ENCODE peak calls at places on chromosomes 3 and 15, in six cellular contexts. I is A549, J is GM12878, T is HepG2, L is K562, X is endothelial cell of umbilical vein. M is an unnamed sample.

GRCh38 chr15:57158589-57158988 is 217.7 kb upstream of the CGNL1 start:
- DNase-seq in I (no peak), J (no peak), L (no peak), T (no peak), X (peak), M (no peak)

GRCh38 chr3:59654120-59654952 is 604.5 kb upstream of the CFAP20DC start:
- DNase-seq in L (no peak), X (no peak), J (no peak), T (no peak), I (no peak), M (no peak)

GRCh38 chr3:174122411-174122810 is 724.9 kb downstream of the NLGN1 start:
- DNase-seq in T (no peak), L (no peak), J (no peak), I (no peak), X (no peak), M (no peak)

GRCh38 chr3:124126446-124127017 is 134.6 kb upstream of the ROPN1 start:
- DNase-seq in X (no peak), I (no peak), J (no peak), T (no peak), L (no peak), M (no peak)

GRCh38 chr3:193240436-193240849 is 579 bp upstream of the PLAAT1 start:
- DNase-seq in J (no peak), T (no peak), I (no peak), L (no peak), X (no peak), M (no peak)

GRCh38 chr3:158532099-158532734 is 38.8 kb upstream of the MLF1 start:
- DNase-seq in J (no peak), L (peak), X (peak), T (peak), I (peak), M (peak)

GRCh38 chr15:85865070-85865684 is 70.5 kb upstream of the KLHL25 start:
- DNase-seq in J (no peak), T (peak), I (peak), X (peak), L (peak), M (peak)

GRCh38 chr15:33200444-33200843 is 5.9 kb upstream of the FMN1 start:
- DNase-seq in J (no peak), T (peak), X (no peak), L (no peak), I (no peak), M (no peak)

GRCh38 chr3:45992820-45993219 is 2.8 kb downstream of the FYCO1 start:
- DNase-seq in T (no peak), X (no peak), I (no peak), L (no peak), J (no peak), M (peak)

GRCh38 chr3:30970183-30970582 is 75.7 kb upstream of the GADL1 start:
- DNase-seq in I (no peak), X (peak), J (no peak), T (peak), L (no peak), M (peak)

GRCh38 chr3:185560676-185561075 is 8.3 kb upstream of the LIPH start:
- DNase-seq in J (no peak), T (no peak), I (no peak), L (no peak), X (no peak), M (no peak)

GRCh38 chr3:31361391-31362273 is 171.1 kb upstream of the STT3B start:
- DNase-seq in X (no peak), J (no peak), I (no peak), T (no peak), L (no peak), M (no peak)

GRCh38 chr3:177102526-177102925 is 94.8 kb downstream of the TBL1XR1 start:
- DNase-seq in J (no peak), I (no peak), T (no peak), L (peak), X (no peak), M (no peak)

GRCh38 chr15:73950479-73951043 is 24.3 kb downstream of the LOXL1 start:
- DNase-seq in X (no peak), T (no peak), J (no peak), I (no peak), L (no peak), M (peak)

GRCh38 chr15:75114796-75115195 is 86.9 kb upstream of the C15orf39 start:
- DNase-seq in J (no peak), I (no peak), T (no peak), X (no peak), L (no peak), M (no peak)

GRCh38 chr3:42819351-42819965 is 10.2 kb downstream of the ACKR2 start:
- DNase-seq in I (no peak), L (peak), J (no peak), T (peak), X (no peak), M (no peak)

GRCh38 chr3:145857956-145858355 is 303.0 kb downstream of the PLOD2 start:
- DNase-seq in X (peak), T (peak), I (no peak), J (peak), L (no peak), M (no peak)

GRCh38 chr3:54120657-54121403 is 1.5 kb upstream of the CACNA2D3 start:
- DNase-seq in I (no peak), T (no peak), X (no peak), L (no peak), J (no peak), M (no peak)

GRCh38 chr15:68384451-68385239 is 47.3 kb downstream of the ITGA11 start:
- DNase-seq in I (peak), X (peak), J (no peak), L (no peak), T (no peak), M (no peak)

GRCh38 chr15:93372209-93372910 is 283.3 kb upstream of the RGMA start:
- DNase-seq in T (no peak), I (no peak), J (no peak), X (no peak), L (no peak), M (no peak)

GRCh38 chr15:100777821-100778220 is 101.8 kb upstream of the ALDH1A3 start:
- DNase-seq in T (no peak), L (no peak), J (no peak), I (no peak), X (no peak), M (no peak)

GRCh38 chr3:78974181-78974770 is 793.5 kb downstream of the ROBO1 start:
- DNase-seq in T (no peak), X (peak), J (no peak), I (no peak), L (no peak), M (no peak)

GRCh38 chr3:58532794-58533220 is 4.2 kb downstream of the ACOX2 start:
- DNase-seq in T (peak), J (peak), L (peak), I (peak), X (peak), M (peak)

GRCh38 chr3:14246414-14246813 is 67.8 kb downstream of the LSM3 start:
- DNase-seq in I (no peak), L (no peak), T (peak), J (no peak), X (no peak), M (no peak)

GRCh38 chr3:70615286-70615685 is 302.8 kb upstream of the MDFIC2 start:
- DNase-seq in L (no peak), X (no peak), T (no peak), J (no peak), I (no peak), M (no peak)

GRCh38 chr3:175484666-175485065 is 625.5 kb downstream of the NAALADL2 start:
- DNase-seq in L (no peak), I (no peak), J (no peak), X (no peak), T (no peak), M (no peak)

GRCh38 chr3:23709987-23710386 is 95.8 kb upstream of the UBE2E1 start:
- DNase-seq in L (no peak), J (no peak), T (no peak), X (no peak), I (no peak), M (no peak)

GRCh38 chr15:57403532-57403931 is 27.2 kb downstream of the CGNL1 start:
- DNase-seq in J (no peak), I (no peak), T (no peak), L (no peak), X (no peak), M (no peak)

GRCh38 chr3:150504473-150504872 is 41.8 kb downstream of the SERP1 start:
- DNase-seq in L (no peak), X (peak), J (no peak), I (no peak), T (no peak), M (no peak)

GRCh38 chr3:122268257-122269024 is 56.6 kb upstream of the CSTA start:
- DNase-seq in J (no peak), I (no peak), T (no peak), X (no peak), L (no peak), M (peak)

GRCh38 chr15:64503197-64503596 is 42.8 kb downstream of the ZNF609 start:
- DNase-seq in X (peak), I (no peak), T (no peak), J (no peak), L (no peak), M (peak)
- TF ChIP-seq MAX in X (no peak), I (no peak), T (no peak), J (no peak), L (no peak), M (no peak)

DNA sequence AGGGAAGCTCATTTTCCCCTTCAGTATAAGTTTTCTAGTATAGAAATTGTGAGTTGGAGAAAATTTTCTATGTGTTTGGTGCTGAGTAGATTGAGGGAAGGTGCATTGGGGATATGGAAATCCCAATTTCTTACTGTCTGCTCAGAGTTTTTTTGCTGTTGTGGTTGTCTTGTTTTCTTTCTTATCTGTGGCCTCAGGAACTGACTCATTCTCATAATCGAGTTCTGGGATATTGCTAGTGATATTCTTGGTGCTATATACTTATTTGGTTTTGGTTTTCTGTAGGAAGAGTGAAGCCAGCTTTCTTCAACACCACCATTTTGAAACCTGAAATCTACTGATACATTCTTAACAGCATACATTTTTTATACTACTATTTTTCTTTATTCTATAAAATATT is 869.2 kb downstream of the DIPK2A start:
- DNase-seq in X (peak), T (no peak), I (no peak), L (no peak), J (no peak), M (no peak)
- TF ChIP-seq MYC in X (no peak), T (no peak), I (no peak), L (no peak), J (no peak), M (no peak)

GRCh38 chr15:50302581-50302980 is 37.1 kb upstream of the HDC start:
- DNase-seq in I (no peak), T (no peak), J (no peak), L (no peak), X (no peak), M (no peak)

GRCh38 chr15:50307799-50308198 is 42.3 kb upstream of the HDC start:
- DNase-seq in X (no peak), I (no peak), J (no peak), L (no peak), T (no peak), M (no peak)

DNA sequence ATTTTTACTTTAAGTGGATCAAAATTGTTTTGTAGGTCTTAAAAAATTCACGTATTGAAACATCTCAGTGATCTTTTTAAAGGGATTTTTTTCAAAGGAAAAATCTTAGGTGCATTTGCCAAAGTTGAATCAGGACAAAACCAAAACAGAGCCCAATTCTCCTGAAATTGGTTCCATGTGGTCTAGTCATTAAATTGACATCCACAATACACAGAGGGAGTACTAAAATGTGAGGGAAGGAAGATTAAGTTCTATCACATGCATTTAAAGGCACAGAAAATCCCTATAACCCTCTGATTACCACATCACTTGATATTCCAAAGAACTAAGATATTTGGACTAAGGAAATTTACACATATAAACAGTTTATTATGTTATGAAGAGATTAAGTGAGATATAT is 39.3 kb upstream of the HDC start:
- DNase-seq in J (no peak), L (no peak), I (no peak), X (no peak), T (no peak), M (no peak)
- TF ChIP-seq CTCF in J (no peak), L (no peak), I (no peak), X (no peak), T (no peak), M (no peak)

GRCh38 chr15:69760890-69761568 is 308.4 kb downstream of the RPLP1 start:
- DNase-seq in J (peak), I (peak), L (no peak), X (peak), T (peak), M (peak)

GRCh38 chr15:69762373-69763148 is 309.9 kb downstream of the RPLP1 start:
- DNase-seq in J (no peak), I (no peak), T (peak), X (no peak), L (no peak), M (peak)

GRCh38 chr15:69760263-69760855 is 307.7 kb downstream of the RPLP1 start:
- DNase-seq in J (no peak), I (no peak), L (no peak), X (no peak), T (no peak), M (peak)

DNA sequence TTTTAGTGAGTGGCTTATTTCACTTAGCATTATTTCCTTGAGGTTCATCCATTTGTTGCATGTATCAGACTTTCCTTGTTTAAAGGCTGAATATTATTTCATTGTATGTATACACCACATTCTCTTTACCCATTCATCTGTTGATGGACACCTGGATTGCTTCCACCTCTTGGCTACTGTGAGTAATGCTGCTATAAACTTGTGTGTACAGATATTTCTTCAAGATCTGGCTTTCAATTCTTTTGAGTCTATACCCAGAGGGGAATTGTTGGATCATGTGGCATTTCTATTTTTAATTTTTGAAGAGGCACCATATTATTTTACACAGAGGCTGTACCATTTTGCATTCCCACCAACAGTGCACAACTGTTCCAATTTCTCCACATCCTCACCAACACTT is 313.5 kb downstream of the RPLP1 start:
- DNase-seq in X (no peak), J (no peak), L (no peak), I (no peak), T (no peak), M (no peak)
- TF ChIP-seq MAX in X (no peak), J (no peak), L (no peak), I (no peak), T (no peak), M (no peak)

GRCh38 chr3:52503788-52504424 is 8.8 kb downstream of the STAB1 start:
- DNase-seq in L (peak), T (no peak), X (no peak), I (no peak), J (no peak), M (no peak)
- TF ChIP-seq MYC in L (no peak), T (no peak), X (no peak), I (no peak), J (no peak), M (no peak)

GRCh38 chr3:126524429-126524988 is 554 bp downstream of the CHST13 start:
- DNase-seq in L (peak), J (no peak), T (peak), X (no peak), I (peak), M (peak)

GRCh38 chr3:126525091-126525852 is 1.3 kb downstream of the CHST13 start:
- DNase-seq in I (no peak), X (no peak), L (no peak), J (no peak), T (peak), M (no peak)

GRCh38 chr3:126522363-126522788 is 1.6 kb upstream of the CHST13 start:
- DNase-seq in X (peak), I (peak), T (peak), L (peak), J (no peak), M (peak)

GRCh38 chr3:126525853-126526667 is 2.1 kb downstream of the CHST13 start:
- DNase-seq in L (no peak), T (no peak), I (no peak), X (no peak), J (no peak), M (no peak)

GRCh38 chr3:126523745-126524428 is at the start of gene CHST13:
- DNase-seq in T (peak), I (peak), L (peak), X (no peak), J (no peak), M (peak)
- TF ChIP-seq CTCF in T (no peak), I (no peak), L (no peak), X (no peak), J (no peak), M (no peak)